ENCODE peak calls at places on chromosomes 5 and 9, in eight cellular contexts. W is Caki2; O is stimulated activated CD4-positive, alpha-beta T cell treated with anti-CD3 and anti-CD28 coated beads, Interleukin-4, amount 100 ng/mL, for 1 hour; N is heart right ventricle; S is A549; G is T-helper 22 cell; P is right cardiac atrium; I is fibroblast of pulmonary artery. B is an unnamed sample.

GRCh38 chr5:133930061-133930823 is 38.2 kb downstream of the C5orf15 start:
- DNase-seq in N (no peak), O (peak), I (peak), P (peak), S (no peak), G (no peak), W (no peak), B (no peak)

GRCh38 chr9:99778308-99778707 is 43.4 kb upstream of the NR4A3 start:
- DNase-seq in W (no peak), G (no peak), P (no peak), O (no peak), I (peak), N (no peak), S (peak), B (no peak)

GRCh38 chr5:150615141-150615699 is 25.2 kb upstream of the SYNPO start:
- DNase-seq in S (no peak), W (no peak), N (peak), G (no peak), I (peak), O (no peak), P (peak), B (peak)

GRCh38 chr5:146574713-146575112 is 58.7 kb upstream of the GPR151 start:
- DNase-seq in W (no peak), N (no peak), G (no peak), P (no peak), I (no peak), S (no peak), O (no peak), B (no peak)

GRCh38 chr9:98610196-98610595 is 98.5 kb downstream of the GABBR2 start:
- DNase-seq in I (peak), O (no peak), S (no peak), P (no peak), N (no peak), W (no peak), G (no peak), B (no peak)

GRCh38 chr9:81035171-81035570 is 654.2 kb downstream of the TLE1 start:
- DNase-seq in O (no peak), W (no peak), I (peak), G (no peak), P (no peak), S (no peak), N (no peak), B (no peak)

GRCh38 chr5:143837306-143837848 is 25.4 kb downstream of the HMHB1 start:
- DNase-seq in I (peak), P (no peak), O (no peak), N (no peak), G (no peak), S (no peak), W (no peak), B (no peak)

GRCh38 chr9:129021091-129021490 is 7.0 kb downstream of the SH3GLB2 start:
- DNase-seq in P (no peak), I (no peak), G (no peak), S (no peak), N (no peak), O (no peak), W (no peak), B (no peak)

GRCh38 chr5:74205745-74206570 is 434.6 kb downstream of the ENC1 start:
- DNase-seq in G (no peak), O (no peak), N (no peak), S (no peak), P (no peak), I (no peak), W (no peak), B (no peak)

GRCh38 chr5:72369301-72370079 is 49.3 kb downstream of the PTCD2 start:
- DNase-seq in S (no peak), P (no peak), G (no peak), O (no peak), W (no peak), N (no peak), I (no peak), B (no peak)

GRCh38 chr5:106959447-106959846 is 711.3 kb downstream of the EFNA5 start:
- DNase-seq in P (no peak), O (no peak), N (no peak), G (no peak), I (no peak), S (no peak), W (peak), B (no peak)

GRCh38 chr9:108150736-108151135 is 661.2 kb upstream of the KLF4 start:
- DNase-seq in I (peak), O (no peak), W (no peak), S (no peak), P (peak), G (no peak), N (peak), B (no peak)

GRCh38 chr5:69526660-69527059 is 33.3 kb upstream of the GTF2H2C start:
- DNase-seq in S (no peak), O (no peak), I (no peak), N (no peak), G (no peak), P (no peak), W (no peak), B (no peak)

GRCh38 chr5:42767491-42768105 is 11.0 kb downstream of the CCDC152 start:
- DNase-seq in O (no peak), G (no peak), W (peak), I (peak), S (peak), N (no peak), P (no peak), B (no peak)

GRCh38 chr9:3758816-3759576 is 233.2 kb upstream of the RFX3 start:
- DNase-seq in P (no peak), S (no peak), I (peak), N (no peak), W (no peak), G (no peak), O (no peak), B (no peak)

GRCh38 chr9:124386201-124386600 is 29.0 kb downstream of the PSMB7 start:
- DNase-seq in I (no peak), S (no peak), O (no peak), G (no peak), W (no peak), N (no peak), P (no peak), B (no peak)

GRCh38 chr9:73380411-73380810 is 228.7 kb downstream of the ANXA1 start:
- DNase-seq in N (no peak), P (no peak), W (no peak), I (no peak), G (no peak), S (no peak), O (no peak), B (no peak)

GRCh38 chr9:129351058-129351641 is 173.1 kb upstream of the IER5L start:
- DNase-seq in P (peak), I (no peak), O (no peak), S (no peak), W (no peak), N (no peak), G (no peak), B (no peak)

GRCh38 chr5:90408571-90409317 is 812 bp downstream of the CETN3 start:
- DNase-seq in N (no peak), G (no peak), W (no peak), S (no peak), I (no peak), P (no peak), O (no peak), B (no peak)

GRCh38 chr9:103245369-103245768 is 250.2 kb downstream of the CYLC2 start:
- DNase-seq in W (no peak), G (no peak), I (no peak), N (no peak), O (no peak), S (peak), P (no peak), B (no peak)

GRCh38 chr5:39570418-39571027 is 145.7 kb upstream of the DAB2 start:
- DNase-seq in O (no peak), P (no peak), I (peak), S (peak), G (no peak), W (peak), N (no peak), B (no peak)

GRCh38 chr5:123700624-123701023 is 188.6 kb downstream of the CSNK1G3 start:
- DNase-seq in W (peak), G (no peak), S (peak), P (no peak), I (peak), O (no peak), N (peak), B (peak)

GRCh38 chr5:64758916-64759315 is 9.6 kb downstream of the SREK1IP1 start:
- DNase-seq in O (no peak), N (no peak), W (no peak), P (no peak), I (no peak), G (no peak), S (no peak), B (no peak)

GRCh38 chr9:136798708-136799078 is 2.6 kb downstream of the CCDC183 start:
- DNase-seq in S (no peak), P (no peak), G (no peak), W (no peak), N (no peak), I (no peak), O (no peak), B (no peak)

GRCh38 chr9:3467593-3468219 is 58.1 kb downstream of the RFX3 start:
- DNase-seq in O (peak), S (peak), G (peak), N (peak), P (peak), I (peak), W (peak), B (peak)

GRCh38 chr9:29211681-29212589 is 1638.7 kb upstream of the C9orf72 start:
- DNase-seq in O (peak), S (peak), G (no peak), I (peak), N (no peak), P (peak), W (peak), B (no peak)

GRCh38 chr5:180467028-180467427 is 27.2 kb upstream of the CNOT6 start:
- DNase-seq in N (no peak), G (no peak), P (peak), W (peak), O (no peak), I (peak), S (peak), B (no peak)

GRCh38 chr5:18069790-18070189 is 435.5 kb downstream of the TAF11L14 start:
- DNase-seq in N (no peak), O (no peak), P (no peak), W (no peak), S (no peak), I (no peak), G (no peak), B (no peak)

GRCh38 chr9:34611811-34612787 is at the start of gene RPP25L:
- DNase-seq in P (peak), I (peak), O (peak), W (peak), G (peak), N (peak), S (peak), B (peak)

GRCh38 chr5:132961887-132962286 is 1.5 kb downstream of the AFF4 start:
- DNase-seq in G (no peak), P (no peak), I (peak), N (no peak), O (no peak), W (peak), S (no peak), B (no peak)

GRCh38 chr5:154059039-154059430 is 20.3 kb downstream of the MFAP3 start:
- DNase-seq in S (no peak), W (no peak), G (no peak), O (no peak), I (no peak), P (no peak), N (no peak), B (no peak)

GRCh38 chr9:629136-629535 is 212.4 kb upstream of the DMRT1 start:
- DNase-seq in W (no peak), S (no peak), G (no peak), I (no peak), N (no peak), P (no peak), O (no peak), B (no peak)

GRCh38 chr5:170892201-170892600 is 30.4 kb downstream of the RANBP17 start:
- DNase-seq in W (no peak), G (no peak), O (no peak), N (no peak), I (peak), S (no peak), P (no peak), B (no peak)

GRCh38 chr5:1540166-1540565 is 16.4 kb upstream of the LPCAT1 start:
- DNase-seq in G (no peak), P (no peak), O (no peak), W (no peak), I (no peak), S (no peak), N (no peak), B (no peak)

GRCh38 chr5:138985256-138985655 is 110.1 kb upstream of the LRRTM2 start:
- DNase-seq in S (no peak), G (no peak), N (no peak), W (peak), O (no peak), I (no peak), P (no peak), B (no peak)

GRCh38 chr9:124216474-124217176 is 41.1 kb upstream of the NEK6 start:
- DNase-seq in S (no peak), O (peak), P (peak), I (no peak), G (no peak), N (peak), W (no peak), B (no peak)

GRCh38 chr5:135319928-135320606 is 79.0 kb downstream of the MACROH2A1 start:
- DNase-seq in N (no peak), G (no peak), O (no peak), S (no peak), P (no peak), I (no peak), W (no peak), B (no peak)

GRCh38 chr5:122458278-122458872 is 146.3 kb downstream of the SNCAIP start:
- DNase-seq in W (peak), N (no peak), S (peak), P (no peak), I (peak), G (no peak), O (no peak), B (no peak)

B was measured in prostate gland.